ENCODE peak calls at places on chromosome 21, in seven cellular contexts. One of them, this sample, is unnamed.

GRCh38 chr21:42460391-42461184 is 35.4 kb downstream of the RSPH1 start:
- DNase-seq in MV-4-11: no peak
- DNase-seq in globus pallidus: no peak
- DNase-seq in stomach: no peak
- DNase-seq in NCI-H146: peak
- DNase-seq in HEK293T: no peak
- DNase-seq in RPMI8226: peak
- DNase-seq in this sample: peak

GRCh38 chr21:37210799-37211198 is 56.3 kb downstream of the VPS26C start:
- DNase-seq in MV-4-11: no peak
- DNase-seq in globus pallidus: no peak
- DNase-seq in stomach: no peak
- DNase-seq in NCI-H146: no peak
- DNase-seq in HEK293T: no peak
- DNase-seq in RPMI8226: no peak
- DNase-seq in this sample: no peak

GRCh38 chr21:43925609-43926008 is 60.6 kb downstream of the AGPAT3 start:
- DNase-seq in MV-4-11: no peak
- DNase-seq in globus pallidus: no peak
- DNase-seq in stomach: no peak
- DNase-seq in NCI-H146: no peak
- DNase-seq in HEK293T: no peak
- DNase-seq in RPMI8226: no peak
- DNase-seq in this sample: no peak

GRCh38 chr21:32382108-32382601 is 10.7 kb downstream of the URB1 start:
- DNase-seq in MV-4-11: no peak
- DNase-seq in globus pallidus: no peak
- DNase-seq in stomach: no peak
- DNase-seq in NCI-H146: peak
- DNase-seq in HEK293T: no peak
- DNase-seq in RPMI8226: no peak
- DNase-seq in this sample: peak

GRCh38 chr21:14607262-14607661 is 61.1 kb upstream of the SAMSN1 start:
- DNase-seq in MV-4-11: no peak
- DNase-seq in globus pallidus: no peak
- DNase-seq in stomach: no peak
- DNase-seq in NCI-H146: no peak
- DNase-seq in HEK293T: no peak
- DNase-seq in RPMI8226: no peak
- DNase-seq in this sample: no peak

GRCh38 chr21:42521384-42521783 is 7.7 kb downstream of the SLC37A1 start:
- DNase-seq in MV-4-11: no peak
- DNase-seq in globus pallidus: no peak
- DNase-seq in stomach: no peak
- DNase-seq in NCI-H146: no peak
- DNase-seq in HEK293T: no peak
- DNase-seq in RPMI8226: no peak
- DNase-seq in this sample: no peak

GRCh38 chr21:16180613-16181012 is 450.8 kb downstream of the USP25 start:
- DNase-seq in MV-4-11: no peak
- DNase-seq in globus pallidus: no peak
- DNase-seq in stomach: no peak
- DNase-seq in NCI-H146: no peak
- DNase-seq in HEK293T: no peak
- DNase-seq in RPMI8226: no peak
- DNase-seq in this sample: no peak

GRCh38 chr21:45474323-45474950 is 67.8 kb downstream of the SLC19A1 start:
- DNase-seq in MV-4-11: no peak
- DNase-seq in globus pallidus: no peak
- DNase-seq in stomach: no peak
- DNase-seq in NCI-H146: no peak
- DNase-seq in HEK293T: no peak
- DNase-seq in RPMI8226: no peak
- DNase-seq in this sample: no peak

GRCh38 chr21:17371470-17371869 is 141.4 kb upstream of the CXADR start:
- DNase-seq in MV-4-11: no peak
- DNase-seq in globus pallidus: no peak
- DNase-seq in stomach: no peak
- DNase-seq in NCI-H146: no peak
- DNase-seq in HEK293T: no peak
- DNase-seq in RPMI8226: no peak
- DNase-seq in this sample: no peak

GRCh38 chr21:40622531-40622930 is 224.4 kb downstream of the DSCAM start:
- DNase-seq in MV-4-11: no peak
- DNase-seq in globus pallidus: no peak
- DNase-seq in stomach: no peak
- DNase-seq in NCI-H146: peak
- DNase-seq in HEK293T: no peak
- DNase-seq in RPMI8226: peak
- DNase-seq in this sample: peak

GRCh38 chr21:35086357-35086756 is 37.3 kb upstream of the RUNX1 start:
- DNase-seq in MV-4-11: no peak
- DNase-seq in globus pallidus: no peak
- DNase-seq in stomach: no peak
- DNase-seq in NCI-H146: no peak
- DNase-seq in HEK293T: no peak
- DNase-seq in RPMI8226: no peak
- DNase-seq in this sample: no peak

GRCh38 chr21:46662765-46663500 is 27.5 kb downstream of the PRMT2 start:
- DNase-seq in MV-4-11: no peak
- DNase-seq in globus pallidus: no peak
- DNase-seq in stomach: no peak
- DNase-seq in NCI-H146: no peak
- DNase-seq in HEK293T: no peak
- DNase-seq in RPMI8226: no peak
- DNase-seq in this sample: no peak

GRCh38 chr21:42807938-42808613 is 71.3 kb downstream of the WDR4 start:
- DNase-seq in MV-4-11: no peak
- DNase-seq in globus pallidus: no peak
- DNase-seq in stomach: no peak
- DNase-seq in NCI-H146: no peak
- DNase-seq in HEK293T: no peak
- DNase-seq in RPMI8226: no peak
- DNase-seq in this sample: no peak

GRCh38 chr21:29117372-29117955 is 13.0 kb upstream of the MAP3K7CL start:
- DNase-seq in MV-4-11: no peak
- DNase-seq in globus pallidus: no peak
- DNase-seq in stomach: no peak
- DNase-seq in NCI-H146: peak
- DNase-seq in HEK293T: no peak
- DNase-seq in RPMI8226: no peak
- DNase-seq in this sample: peak

GRCh38 chr21:41957991-41958766 is 4.4 kb upstream of the C2CD2 start:
- DNase-seq in MV-4-11: no peak
- DNase-seq in globus pallidus: peak
- DNase-seq in stomach: peak
- DNase-seq in NCI-H146: no peak
- DNase-seq in HEK293T: no peak
- DNase-seq in RPMI8226: peak
- DNase-seq in this sample: no peak

GRCh38 chr21:16315223-16315622 is 585.4 kb downstream of the USP25 start:
- DNase-seq in MV-4-11: no peak
- DNase-seq in globus pallidus: no peak
- DNase-seq in stomach: no peak
- DNase-seq in NCI-H146: no peak
- DNase-seq in HEK293T: no peak
- DNase-seq in RPMI8226: no peak
- DNase-seq in this sample: no peak

GRCh38 chr21:15141236-15141970 is 76.6 kb upstream of the NRIP1 start:
- DNase-seq in MV-4-11: peak
- DNase-seq in globus pallidus: no peak
- DNase-seq in stomach: peak
- DNase-seq in NCI-H146: no peak
- DNase-seq in HEK293T: no peak
- DNase-seq in RPMI8226: peak
- DNase-seq in this sample: peak

GRCh38 chr21:25103500-25104207 is 503.6 kb downstream of the MRPL39 start:
- DNase-seq in MV-4-11: no peak
- DNase-seq in globus pallidus: no peak
- DNase-seq in stomach: no peak
- DNase-seq in NCI-H146: no peak
- DNase-seq in HEK293T: no peak
- DNase-seq in RPMI8226: no peak
- DNase-seq in this sample: no peak

GRCh38 chr21:34693192-34693810 is 24.5 kb downstream of the CLIC6 start:
- DNase-seq in MV-4-11: peak
- DNase-seq in globus pallidus: peak
- DNase-seq in stomach: peak
- DNase-seq in NCI-H146: peak
- DNase-seq in HEK293T: peak
- DNase-seq in RPMI8226: peak
- DNase-seq in this sample: peak

GRCh38 chr21:32351428-32351827 is 41.4 kb downstream of the URB1 start:
- DNase-seq in MV-4-11: no peak
- DNase-seq in globus pallidus: no peak
- DNase-seq in stomach: no peak
- DNase-seq in NCI-H146: no peak
- DNase-seq in HEK293T: no peak
- DNase-seq in RPMI8226: no peak
- DNase-seq in this sample: no peak

GRCh38 chr21:27561116-27561515 is 594.2 kb upstream of the ADAMTS5 start:
- DNase-seq in MV-4-11: no peak
- DNase-seq in globus pallidus: no peak
- DNase-seq in stomach: no peak
- DNase-seq in NCI-H146: no peak
- DNase-seq in HEK293T: no peak
- DNase-seq in RPMI8226: no peak
- DNase-seq in this sample: no peak

GRCh38 chr21:20523191-20523590 is 475.0 kb upstream of the NCAM2 start:
- DNase-seq in MV-4-11: no peak
- DNase-seq in globus pallidus: no peak
- DNase-seq in stomach: no peak
- DNase-seq in NCI-H146: no peak
- DNase-seq in HEK293T: no peak
- DNase-seq in RPMI8226: no peak
- DNase-seq in this sample: no peak

GRCh38 chr21:34802180-34802899 is 133.5 kb downstream of the CLIC6 start:
- DNase-seq in MV-4-11: no peak
- DNase-seq in globus pallidus: no peak
- DNase-seq in stomach: no peak
- DNase-seq in NCI-H146: no peak
- DNase-seq in HEK293T: no peak
- DNase-seq in RPMI8226: no peak
- DNase-seq in this sample: no peak

GRCh38 chr21:35231115-35231514 is 182.0 kb upstream of the RUNX1 start:
- DNase-seq in MV-4-11: no peak
- DNase-seq in globus pallidus: no peak
- DNase-seq in stomach: no peak
- DNase-seq in NCI-H146: peak
- DNase-seq in HEK293T: no peak
- DNase-seq in RPMI8226: peak
- DNase-seq in this sample: no peak

GRCh38 chr21:39176312-39176711 is 6.9 kb downstream of the PSMG1 start:
- DNase-seq in MV-4-11: no peak
- DNase-seq in globus pallidus: no peak
- DNase-seq in stomach: no peak
- DNase-seq in NCI-H146: no peak
- DNase-seq in HEK293T: no peak
- DNase-seq in RPMI8226: no peak
- DNase-seq in this sample: no peak

GRCh38 chr21:37338671-37339526 is 27.7 kb upstream of the DYRK1A start:
- DNase-seq in MV-4-11: no peak
- DNase-seq in globus pallidus: no peak
- DNase-seq in stomach: no peak
- DNase-seq in NCI-H146: no peak
- DNase-seq in HEK293T: peak
- DNase-seq in RPMI8226: no peak
- DNase-seq in this sample: no peak

GRCh38 chr21:45379171-45379900 is 25.6 kb upstream of the COL18A1 start:
- DNase-seq in MV-4-11: no peak
- DNase-seq in globus pallidus: no peak
- DNase-seq in stomach: no peak
- DNase-seq in NCI-H146: no peak
- DNase-seq in HEK293T: no peak
- DNase-seq in RPMI8226: no peak
- DNase-seq in this sample: no peak

GRCh38 chr21:41147096-41147978 is 20.6 kb upstream of the BACE2 start:
- DNase-seq in MV-4-11: no peak
- DNase-seq in globus pallidus: no peak
- DNase-seq in stomach: no peak
- DNase-seq in NCI-H146: peak
- DNase-seq in HEK293T: no peak
- DNase-seq in RPMI8226: peak
- DNase-seq in this sample: peak

GRCh38 chr21:15121655-15122120 is 56.9 kb upstream of the NRIP1 start:
- DNase-seq in MV-4-11: no peak
- DNase-seq in globus pallidus: peak
- DNase-seq in stomach: peak
- DNase-seq in NCI-H146: no peak
- DNase-seq in HEK293T: no peak
- DNase-seq in RPMI8226: peak
- DNase-seq in this sample: no peak

GRCh38 chr21:17542371-17542992 is 29.6 kb downstream of the CXADR start:
- DNase-seq in MV-4-11: no peak
- DNase-seq in globus pallidus: peak
- DNase-seq in stomach: no peak
- DNase-seq in NCI-H146: no peak
- DNase-seq in HEK293T: no peak
- DNase-seq in RPMI8226: no peak
- DNase-seq in this sample: no peak

GRCh38 chr21:31905444-31906400 is 32.9 kb downstream of the HUNK start:
- DNase-seq in MV-4-11: no peak
- DNase-seq in globus pallidus: no peak
- DNase-seq in stomach: no peak
- DNase-seq in NCI-H146: peak
- DNase-seq in HEK293T: no peak
- DNase-seq in RPMI8226: no peak
- DNase-seq in this sample: no peak

GRCh38 chr21:25568230-25568629 is 39.1 kb downstream of the MRPL39 start:
- DNase-seq in MV-4-11: peak
- DNase-seq in globus pallidus: no peak
- DNase-seq in stomach: no peak
- DNase-seq in NCI-H146: no peak
- DNase-seq in HEK293T: no peak
- DNase-seq in RPMI8226: no peak
- DNase-seq in this sample: no peak